ENCODE peak calls at places on chromosomes 12 and 14, in nine cellular contexts. O is endothelial cell of umbilical vein, W is Panc1, E is GM23338, S is HCT116, T is SK-N-SH, Z is stomach, A is GM12878, X is suprapubic skin. M is an unnamed sample.
A peak's percentile ranks its signal among the peaks of the same experiment; 100 is the strongest.

GRCh38 chr14:99035268-99035667 is 236.7 kb downstream of the BCL11B start:
- DNase-seq in T (no peak), A (no peak), O (no peak), W (no peak), X (no peak), Z (no peak), E (no peak), S (no peak), M (no peak)

GRCh38 chr12:50603817-50604639 is 99.2 kb downstream of the DIP2B start:
- DNase-seq in E (no peak), A (no peak), X (no peak), O (peak; percentile 40), S (no peak), Z (no peak), T (no peak), W (no peak), M (no peak)

GRCh38 chr14:97603201-97603600 is 806.0 kb downstream of the VRK1 start:
- DNase-seq in Z (no peak), S (no peak), O (no peak), X (no peak), E (no peak), W (no peak), T (no peak), A (no peak), M (no peak)

GRCh38 chr14:74504874-74505617 is 11.5 kb downstream of the ISCA2 start:
- DNase-seq in S (no peak), A (no peak), O (no peak), W (no peak), T (no peak), Z (peak; percentile 15), E (no peak), X (no peak), M (no peak)

GRCh38 chr14:50766338-50766886 is 64.5 kb downstream of the NIN start:
- DNase-seq in A (no peak), E (no peak), W (no peak), X (no peak), Z (no peak), S (no peak), O (no peak), T (no peak), M (no peak)

GRCh38 chr12:94074970-94075695 is 73.2 kb upstream of the PLXNC1 start:
- DNase-seq in S (peak; percentile 34), X (peak; percentile 78), Z (peak; percentile 29), W (no peak), A (no peak), T (peak; percentile 48), E (peak; percentile 77), O (peak; percentile 28), M (no peak)

GRCh38 chr12:11078246-11078645 is 13.9 kb downstream of the TAS2R43 start:
- DNase-seq in Z (no peak), S (no peak), O (no peak), T (no peak), X (no peak), E (no peak), A (no peak), W (no peak), M (no peak)

GRCh38 chr12:46214668-46215429 is 54.0 kb downstream of the SLC38A1 start:
- DNase-seq in W (no peak), T (no peak), A (peak; percentile 78), E (no peak), O (no peak), S (no peak), Z (peak; percentile 45), X (no peak), M (peak; percentile 88)

GRCh38 chr12:108614041-108614440 is 16.2 kb upstream of the TMEM119 start:
- DNase-seq in T (no peak), W (no peak), E (no peak), Z (no peak), O (no peak), X (no peak), S (no peak), A (no peak), M (no peak)

GRCh38 chr14:103578401-103579075 is 15.8 kb downstream of the COA8 start:
- DNase-seq in S (no peak), W (no peak), T (no peak), A (no peak), Z (no peak), O (no peak), E (no peak), X (no peak), M (no peak)

GRCh38 chr12:59429766-59430165 is 166.1 kb upstream of the SLC16A7 start:
- DNase-seq in X (no peak), S (no peak), T (no peak), Z (no peak), A (no peak), O (no peak), W (no peak), E (no peak), M (no peak)
- TF ChIP-seq POLR2AphosphoS5 in X (no peak), S (no peak), T (no peak), Z (no peak), A (no peak), O (no peak), W (no peak), E (no peak), M (no peak)

GRCh38 chr14:58796636-58797429 is 159.1 kb downstream of the DACT1 start:
- DNase-seq in T (no peak), W (no peak), X (no peak), O (no peak), Z (no peak), S (no peak), A (peak; percentile 88), E (peak; percentile 30), M (no peak)
- H3K4me3 ChIP-seq in T (no peak overlapping the region), W (no peak overlapping the region), X (no peak overlapping the region), O (no peak overlapping the region), Z (no peak overlapping the region), S (no peak overlapping the region), A (no peak overlapping the region), E (no peak overlapping the region), M (no peak overlapping the region)

GRCh38 chr12:2347137-2347843 is 294.5 kb downstream of the CACNA1C start:
- DNase-seq in Z (no peak), W (no peak), T (no peak), O (no peak), S (no peak), X (no peak), A (no peak), E (no peak), M (no peak)

GRCh38 chr12:2345902-2346301 is 293.1 kb downstream of the CACNA1C start:
- DNase-seq in W (no peak), S (no peak), O (no peak), E (no peak), Z (no peak), A (no peak), X (no peak), T (no peak), M (no peak)

GRCh38 chr12:2344892-2345291 is 292.1 kb downstream of the CACNA1C start:
- DNase-seq in W (no peak), E (no peak), X (no peak), S (no peak), O (no peak), T (no peak), A (no peak), Z (no peak), M (no peak)

GRCh38 chr12:2347844-2348476 is 295.2 kb downstream of the CACNA1C start:
- DNase-seq in Z (no peak), T (no peak), E (no peak), X (no peak), O (no peak), W (no peak), S (no peak), A (no peak), M (no peak)

GRCh38 chr12:2346405-2346804 is 293.6 kb downstream of the CACNA1C start:
- DNase-seq in A (no peak), S (no peak), W (no peak), O (no peak), E (no peak), Z (no peak), X (no peak), T (no peak), M (no peak)
- TF ChIP-seq POLR2AphosphoS5 in A (no peak), S (no peak), W (no peak), O (no peak), E (no peak), Z (no peak), X (no peak), T (no peak), M (no peak)

DNA sequence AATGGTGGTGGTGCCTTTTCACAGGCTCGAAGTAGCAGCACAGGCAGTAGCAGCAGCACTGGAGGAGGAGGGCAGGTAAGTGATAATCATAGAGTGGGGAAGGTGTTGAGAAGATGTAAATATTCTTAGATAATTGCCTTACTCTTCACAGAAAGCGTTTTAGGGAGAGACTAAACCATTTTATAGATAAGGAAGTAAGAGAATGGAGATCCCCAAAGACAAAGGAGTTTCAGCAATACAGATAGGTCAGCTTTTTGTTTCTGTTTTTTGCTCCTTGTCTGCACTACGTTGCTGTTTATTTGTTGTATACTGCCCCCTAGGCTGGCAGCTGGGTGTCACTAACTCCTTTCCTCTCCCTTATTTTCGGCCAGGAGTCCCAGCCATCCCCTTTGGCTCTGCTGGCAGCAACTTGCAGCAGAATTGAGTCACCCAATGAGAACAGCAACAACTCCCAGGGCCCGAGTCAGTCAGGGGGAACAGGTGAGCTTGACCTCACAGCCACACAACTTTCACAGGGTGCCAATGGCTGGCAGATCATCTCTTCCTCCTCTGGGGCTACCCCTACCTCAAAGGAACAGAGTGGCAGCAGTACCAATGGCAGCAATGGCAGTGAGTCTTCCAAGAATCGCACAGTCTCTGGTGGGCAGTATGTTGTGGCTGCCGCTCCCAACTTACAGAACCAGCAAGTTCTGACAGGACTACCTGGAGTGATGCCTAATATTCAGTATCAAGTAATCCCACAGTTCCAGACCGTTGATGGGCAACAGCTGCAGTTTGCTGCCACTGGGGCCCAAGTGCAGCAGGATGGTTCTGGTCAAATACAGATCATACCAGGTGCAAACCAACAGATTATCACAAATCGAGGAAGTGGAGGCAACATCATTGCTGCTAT is 2.0 kb downstream of the SP1 start:
- DNase-seq in Z (peak; percentile 57), X (peak; percentile 77), A (peak; percentile 63), E (peak; percentile 80), T (no peak), S (no peak), O (peak; percentile 45), W (no peak), M (peak; percentile 78)
- H3K4me3 ChIP-seq in Z (peak overlapping the region; percentile 79), X (peak overlapping the region; percentile 77), A (peak overlapping the region; percentile 55), E (peak overlapping the region; percentile 66), T (peak overlapping the region; percentile 69), S (peak overlapping the region; percentile 67), O (peak overlapping the region; percentile 81), W (peak overlapping the region; percentile 61), M (peak overlapping the region; percentile 64)

DNA sequence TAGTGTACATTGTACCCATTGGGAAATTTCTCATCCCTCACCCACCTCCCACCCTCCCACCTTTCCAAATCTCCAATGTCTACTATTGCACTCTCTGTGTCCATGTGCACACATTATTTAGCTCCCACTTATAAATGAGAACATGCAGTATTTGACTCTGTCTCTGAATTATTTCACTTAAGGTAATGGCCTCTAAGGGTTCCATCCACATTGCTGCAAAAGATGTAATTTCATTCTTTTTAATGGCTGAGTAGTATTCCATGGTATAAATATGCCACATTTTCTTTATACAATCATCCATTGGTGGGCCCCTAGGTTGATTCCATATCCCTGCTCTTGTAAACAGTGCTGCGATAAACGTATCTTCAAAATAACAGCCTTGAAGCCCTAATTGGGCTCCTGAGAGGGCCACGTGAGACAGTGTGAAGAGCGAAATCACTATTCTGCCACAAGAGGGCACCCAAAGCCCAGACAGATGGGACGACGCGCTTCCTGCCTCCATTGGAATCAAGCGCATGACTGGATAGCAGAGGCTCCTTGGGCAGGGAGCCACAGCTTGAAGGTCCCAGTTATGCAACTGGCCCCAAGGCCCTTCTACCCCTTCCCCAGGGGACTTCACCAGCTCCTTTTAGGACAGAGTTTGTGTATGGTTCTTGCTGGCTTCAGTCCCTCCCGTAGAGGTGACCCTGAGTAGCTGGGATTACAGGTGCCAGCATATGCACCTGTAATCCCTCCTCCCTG is 21.3 kb upstream of the CD27 start:
- DNase-seq in T (peak; percentile 83), Z (peak; percentile 87), S (peak; percentile 84), A (no peak), E (peak; percentile 97), O (peak; percentile 92), W (peak; percentile 56), X (peak; percentile 88), M (peak; percentile 90)
- TF ChIP-seq POLR2AphosphoS5 in T (no peak), Z (peak; percentile 49), S (peak; percentile 27), A (no peak), E (no peak), O (no peak), W (no peak), X (peak; percentile 28), M (peak; percentile 78)

M was measured in spleen.